ENCODE peak calls at places on chromosomes 13 and 19, in eight cellular contexts. H is posterior cingulate gyrus; C is pancreas; N is T1000; O is CD8-positive, alpha-beta memory T cell; I is NCI-H2107; D is activated B cell treated with CpG ODN at 0.5 μM for 24 hours; R is fibroblast of lung. P is an unnamed sample.

GRCh38 chr13:96025283-96025682 is 27.9 kb downstream of the UGGT2 start:
- DNase-seq in H (no peak), C (no peak), N (no peak), O (no peak), I (no peak), D (no peak), R (peak), P (peak)

GRCh38 chr13:79382545-79383275 is 23.3 kb downstream of the RBM26 start:
- DNase-seq in H (no peak), C (no peak), N (no peak), O (no peak), I (no peak), D (no peak), R (no peak), P (peak)

GRCh38 chr19:1045247-1045603 is 5.3 kb downstream of the ABCA7 start:
- DNase-seq in H (no peak), C (peak), N (peak), O (peak), I (no peak), D (peak), R (no peak), P (no peak)

GRCh38 chr13:54210397-54211050 is 1181.9 kb downstream of the OLFM4 start:
- DNase-seq in H (no peak), C (no peak), N (no peak), O (no peak), I (no peak), D (no peak), R (no peak), P (peak)

GRCh38 chr13:75372517-75372916 is 109.5 kb downstream of the TBC1D4 start:
- DNase-seq in H (no peak), C (peak), N (no peak), O (peak), I (peak), D (no peak), R (peak), P (no peak)

GRCh38 chr13:109857325-109857724 is 70.9 kb upstream of the IRS2 start:
- DNase-seq in H (peak), C (no peak), N (no peak), O (no peak), I (no peak), D (no peak), R (no peak), P (no peak)

GRCh38 chr19:38264486-38265212 is at the start of gene SPINT2:
- DNase-seq in H (no peak), C (no peak), N (no peak), O (no peak), I (peak), D (no peak), R (no peak), P (no peak)

GRCh38 chr19:41707871-41708371 is 505 bp upstream of the CEACAM5 start:
- DNase-seq in H (no peak), C (no peak), N (no peak), O (no peak), I (no peak), D (peak), R (no peak), P (no peak)

GRCh38 chr19:46714523-46715106 is 2.3 kb downstream of the PRKD2 start:
- DNase-seq in H (no peak), C (no peak), N (no peak), O (peak), I (no peak), D (peak), R (no peak), P (no peak)

GRCh38 chr13:106534844-106535551 is 464 bp downstream of the EFNB2 start:
- DNase-seq in H (peak), C (peak), N (no peak), O (peak), I (no peak), D (peak), R (peak), P (no peak)

GRCh38 chr19:1680976-1681375 is 28.6 kb upstream of the TCF3 start:
- DNase-seq in H (no peak), C (no peak), N (no peak), O (no peak), I (no peak), D (no peak), R (no peak), P (no peak)

GRCh38 chr13:114203536-114203935 is 24.5 kb downstream of the CFAP97D2 start:
- DNase-seq in H (no peak), C (no peak), N (no peak), O (no peak), I (no peak), D (no peak), R (no peak), P (peak)

GRCh38 chr13:74026753-74027152 is 107.5 kb downstream of the KLF12 start:
- DNase-seq in H (no peak), C (no peak), N (no peak), O (peak), I (no peak), D (peak), R (no peak), P (peak)

GRCh38 chr13:76683854-76684253 is 202.4 kb downstream of the KCTD12 start:
- DNase-seq in H (no peak), C (no peak), N (no peak), O (no peak), I (no peak), D (no peak), R (peak), P (no peak)

GRCh38 chr19:5826531-5827341 is 12.8 kb downstream of the FUT6 start:
- DNase-seq in H (no peak), C (peak), N (peak), O (peak), I (peak), D (no peak), R (peak), P (peak)

GRCh38 chr13:67230774-67231480 is 791 bp upstream of the PCDH9 start:
- DNase-seq in H (peak), C (peak), N (no peak), O (no peak), I (no peak), D (peak), R (peak), P (peak)

GRCh38 chr13:94997126-94997525 is 284.8 kb upstream of the SOX21 start:
- DNase-seq in H (no peak), C (no peak), N (no peak), O (no peak), I (no peak), D (no peak), R (no peak), P (no peak)

GRCh38 chr13:78468546-78469060 is 134.7 kb downstream of the POU4F1 start:
- DNase-seq in H (no peak), C (no peak), N (no peak), O (no peak), I (no peak), D (no peak), R (no peak), P (no peak)

GRCh38 chr19:47458672-47459071 is 13.0 kb downstream of the SLC8A2 start:
- DNase-seq in H (no peak), C (no peak), N (no peak), O (no peak), I (no peak), D (no peak), R (no peak), P (no peak)

GRCh38 chr13:109395014-109395413 is 391.4 kb downstream of the IRS2 start:
- DNase-seq in H (no peak), C (no peak), N (no peak), O (no peak), I (no peak), D (no peak), R (no peak), P (no peak)

GRCh38 chr19:10033614-10034013 is 20.3 kb downstream of the RDH8 start:
- DNase-seq in H (no peak), C (no peak), N (no peak), O (no peak), I (no peak), D (no peak), R (no peak), P (no peak)

GRCh38 chr19:13001502-13002388 is 6.5 kb downstream of the NFIX start:
- DNase-seq in H (peak), C (no peak), N (no peak), O (no peak), I (no peak), D (no peak), R (peak), P (no peak)

GRCh38 chr19:47542030-47542475 is 27.2 kb upstream of the NAPA start:
- DNase-seq in H (no peak), C (no peak), N (no peak), O (no peak), I (no peak), D (no peak), R (no peak), P (no peak)

GRCh38 chr13:77323858-77324257 is 3.0 kb downstream of the MYCBP2 start:
- DNase-seq in H (no peak), C (no peak), N (no peak), O (no peak), I (no peak), D (no peak), R (no peak), P (no peak)

GRCh38 chr13:83753912-83754624 is 128.2 kb downstream of the SLITRK1 start:
- DNase-seq in H (no peak), C (no peak), N (peak), O (no peak), I (peak), D (no peak), R (peak), P (peak)

GRCh38 chr19:44943801-44944249 is 1.8 kb downstream of the APOC4 start:
- DNase-seq in H (peak), C (no peak), N (no peak), O (no peak), I (no peak), D (peak), R (no peak), P (no peak)

GRCh38 chr19:4456843-4457653 is 546 bp downstream of the UBXN6 start:
- DNase-seq in H (no peak), C (no peak), N (no peak), O (no peak), I (no peak), D (no peak), R (peak), P (peak)

GRCh38 chr19:39140594-39140993 is 15.0 kb downstream of the PAK4 start:
- DNase-seq in H (no peak), C (no peak), N (no peak), O (no peak), I (no peak), D (no peak), R (no peak), P (no peak)

GRCh38 chr13:87736849-87737400 is 65.8 kb downstream of the SLITRK5 start:
- DNase-seq in H (no peak), C (no peak), N (no peak), O (no peak), I (no peak), D (no peak), R (peak), P (peak)

GRCh38 chr13:66543780-66544179 is 686.4 kb downstream of the PCDH9 start:
- DNase-seq in H (no peak), C (no peak), N (no peak), O (no peak), I (no peak), D (no peak), R (no peak), P (no peak)

GRCh38 chr13:97223711-97224461 is 1.8 kb downstream of the MBNL2 start:
- DNase-seq in H (no peak), C (peak), N (no peak), O (peak), I (no peak), D (peak), R (peak), P (peak)

GRCh38 chr13:95833713-95834112 is 156.8 kb downstream of the DNAJC3 start:
- DNase-seq in H (no peak), C (no peak), N (no peak), O (no peak), I (no peak), D (no peak), R (peak), P (peak)

GRCh38 chr19:13164370-13165090 is 14.3 kb downstream of the IER2 start:
- DNase-seq in H (no peak), C (peak), N (peak), O (peak), I (peak), D (peak), R (peak), P (peak)

GRCh38 chr13:61391426-61391825 is 24.2 kb downstream of the PCDH20 start:
- DNase-seq in H (no peak), C (no peak), N (no peak), O (no peak), I (no peak), D (no peak), R (no peak), P (no peak)

GRCh38 chr13:48437381-48437780 is 24.5 kb upstream of the LPAR6 start:
- DNase-seq in H (peak), C (peak), N (no peak), O (no peak), I (no peak), D (no peak), R (peak), P (peak)

GRCh38 chr19:31715249-31715944 is 366.2 kb upstream of the TSHZ3 start:
- DNase-seq in H (no peak), C (no peak), N (no peak), O (no peak), I (no peak), D (no peak), R (peak), P (no peak)

GRCh38 chr19:33374406-33374703 is 846 bp downstream of the CEBPG start:
- DNase-seq in H (no peak), C (peak), N (no peak), O (no peak), I (no peak), D (no peak), R (peak), P (no peak)

GRCh38 chr19:43318796-43319314 is 34.6 kb upstream of the CD177 start:
- DNase-seq in H (no peak), C (no peak), N (no peak), O (no peak), I (no peak), D (no peak), R (no peak), P (no peak)

P was measured in foreskin keratinocyte.